ENCODE peak calls at places on chromosomes 3 and 15, in ten cellular contexts. M is kidney epithelial cell, O is fibroblast of pulmonary artery, U is gastrocnemius medialis, K is choroid plexus epithelial cell, R is epithelial cell of esophagus, P is GM12865, W is astrocyte of the spinal cord, J is foreskin fibroblast, D is BJ. E is an unnamed sample.

GRCh38 chr15:51093865-51094605 is 671 bp downstream of the TNFAIP8L3 start:
- DNase-seq in D (no peak), U (no peak), W (peak), O (peak), P (no peak), R (peak), M (no peak), K (peak), J (peak), E (peak)

GRCh38 chr3:177781686-177782161 is 584.4 kb upstream of the TBL1XR1 start:
- DNase-seq in O (peak), U (peak), D (no peak), W (peak), J (peak), K (peak), R (no peak), M (no peak), P (no peak), E (no peak)

GRCh38 chr15:25810631-25811077 is 52.5 kb downstream of the ATP10A start:
- DNase-seq in R (no peak), W (no peak), D (no peak), O (no peak), P (peak), U (no peak), K (no peak), J (no peak), M (peak), E (no peak)

GRCh38 chr15:34760909-34761308 is 6.1 kb upstream of the GJD2 start:
- DNase-seq in O (no peak), J (no peak), U (no peak), P (no peak), W (no peak), R (no peak), M (no peak), K (no peak), D (no peak), E (no peak)

GRCh38 chr15:73716417-73716816 is 32.2 kb downstream of the CD276 start:
- DNase-seq in J (no peak), M (no peak), O (no peak), W (no peak), R (no peak), D (no peak), U (peak), K (no peak), P (no peak), E (no peak)

GRCh38 chr3:37291275-37291700 is 116.9 kb upstream of the LRRFIP2 start:
- DNase-seq in J (peak), U (no peak), K (peak), M (peak), W (peak), D (peak), R (peak), O (peak), P (no peak), E (no peak)

GRCh38 chr15:57560976-57561711 is 30.6 kb upstream of the MYZAP start:
- DNase-seq in P (peak), R (peak), W (peak), K (peak), D (peak), J (peak), M (no peak), U (peak), O (peak), E (peak)

GRCh38 chr15:36925671-36926421 is 174.5 kb downstream of the MEIS2 start:
- DNase-seq in U (no peak), M (no peak), D (no peak), J (no peak), W (no peak), K (no peak), P (no peak), R (no peak), O (no peak), E (no peak)

GRCh38 chr3:194739498-194740284 is 54.0 kb downstream of the FAM43A start:
- DNase-seq in P (no peak), W (no peak), J (no peak), O (peak), M (peak), K (no peak), U (no peak), D (no peak), R (peak), E (no peak)

GRCh38 chr3:109532257-109533216 is 195.2 kb upstream of the DPPA4 start:
- DNase-seq in P (peak), K (peak), O (peak), R (peak), M (no peak), W (peak), J (peak), D (no peak), U (no peak), E (no peak)

GRCh38 chr3:116299646-116300081 is 145.6 kb downstream of the LSAMP start:
- DNase-seq in R (no peak), P (peak), O (no peak), D (no peak), U (no peak), M (peak), J (no peak), K (peak), W (peak), E (no peak)

GRCh38 chr3:107630779-107631178 is 108.0 kb downstream of the BBX start:
- DNase-seq in W (no peak), U (no peak), P (no peak), R (peak), J (no peak), O (no peak), M (no peak), K (no peak), D (no peak), E (no peak)

GRCh38 chr15:58212909-58213526 is 74.8 kb downstream of the AQP9 start:
- DNase-seq in R (peak), D (no peak), P (peak), M (no peak), J (no peak), U (no peak), K (peak), O (peak), W (peak), E (no peak)

GRCh38 chr15:75203017-75203907 is 1.6 kb downstream of the C15orf39 start:
- DNase-seq in P (no peak), M (no peak), W (no peak), K (peak), R (peak), J (no peak), D (no peak), O (peak), U (no peak), E (no peak)

GRCh38 chr3:29349049-29349448 is 68.2 kb downstream of the RBMS3 start:
- DNase-seq in R (no peak), W (no peak), J (no peak), P (no peak), O (no peak), M (no peak), D (no peak), U (no peak), K (no peak), E (no peak)

GRCh38 chr3:152039887-152040286 is 166.4 kb downstream of the SUCNR1 start:
- DNase-seq in J (no peak), D (no peak), W (no peak), U (no peak), O (no peak), K (no peak), R (no peak), M (no peak), P (peak), E (peak)

GRCh38 chr15:70153948-70154439 is 56.3 kb upstream of the TLE3 start:
- DNase-seq in O (no peak), K (no peak), P (no peak), M (no peak), U (no peak), W (no peak), J (no peak), R (no peak), D (no peak), E (no peak)

GRCh38 chr3:139261754-139262632 is 81.8 kb upstream of the MRPS22 start:
- DNase-seq in R (no peak), U (no peak), D (no peak), P (no peak), O (no peak), K (no peak), W (no peak), M (no peak), J (no peak), E (no peak)

GRCh38 chr15:72445426-72445825 is 28.7 kb upstream of the ARIH1 start:
- DNase-seq in W (no peak), K (peak), U (no peak), J (no peak), O (no peak), M (no peak), D (no peak), P (no peak), R (no peak), E (no peak)

GRCh38 chr3:154421067-154421466 is 8.9 kb downstream of the GPR149 start:
- DNase-seq in K (peak), P (no peak), M (no peak), D (no peak), U (no peak), W (no peak), O (peak), R (peak), J (no peak), E (no peak)

GRCh38 chr15:37038716-37039106 is 61.6 kb downstream of the MEIS2 start:
- DNase-seq in K (no peak), R (no peak), M (no peak), U (no peak), J (no peak), D (no peak), W (no peak), P (no peak), O (no peak), E (no peak)

GRCh38 chr3:149245738-149246451 is 24.3 kb upstream of the CP start:
- DNase-seq in O (peak), M (peak), W (peak), J (peak), U (no peak), P (peak), R (peak), K (peak), D (peak), E (peak)

GRCh38 chr15:69607101-69607500 is 154.5 kb downstream of the RPLP1 start:
- DNase-seq in P (no peak), W (no peak), K (peak), U (no peak), R (no peak), J (no peak), D (no peak), M (no peak), O (peak), E (no peak)

GRCh38 chr3:84126160-84126559 is 832.6 kb upstream of the CADM2 start:
- DNase-seq in M (no peak), K (no peak), R (no peak), J (no peak), O (no peak), U (no peak), W (no peak), P (no peak), D (no peak), E (no peak)

GRCh38 chr15:49225572-49226281 is 55.7 kb downstream of the GALK2 start:
- DNase-seq in M (no peak), K (peak), D (no peak), R (peak), W (peak), P (no peak), J (no peak), U (no peak), O (peak), E (no peak)

GRCh38 chr3:62818347-62818746 is 56.9 kb downstream of the CADPS start:
- DNase-seq in D (no peak), P (peak), K (no peak), O (no peak), U (no peak), R (no peak), J (no peak), M (no peak), W (no peak), E (no peak)

GRCh38 chr3:26308454-26308853 is 314.1 kb upstream of the LRRC3B start:
- DNase-seq in W (no peak), P (no peak), J (no peak), K (no peak), R (no peak), U (no peak), M (no peak), O (no peak), D (no peak), E (no peak)

GRCh38 chr3:51974277-51974962 is 444 bp upstream of the ABHD14A start:
- DNase-seq in U (no peak), D (no peak), J (no peak), P (peak), K (no peak), W (no peak), M (no peak), O (no peak), R (no peak), E (no peak)

GRCh38 chr15:77702211-77702957 is 69.7 kb upstream of the LINGO1 start:
- DNase-seq in U (no peak), M (peak), O (peak), D (no peak), K (peak), R (peak), W (peak), P (peak), J (no peak), E (peak)

GRCh38 chr3:12681586-12682371 is 17.9 kb upstream of the RAF1 start:
- DNase-seq in K (peak), P (peak), R (peak), J (peak), U (no peak), M (no peak), D (no peak), W (peak), O (peak), E (no peak)

GRCh38 chr15:90295270-90295648 is 29.8 kb downstream of the NGRN start:
- DNase-seq in O (no peak), M (no peak), P (no peak), D (no peak), K (no peak), U (no peak), R (no peak), W (no peak), J (no peak), E (no peak)

GRCh38 chr3:106880206-106880605 is 497.0 kb upstream of the CCDC54 start:
- DNase-seq in P (no peak), R (no peak), O (no peak), K (no peak), W (no peak), J (no peak), D (no peak), U (no peak), M (no peak), E (no peak)

GRCh38 chr3:171646357-171647133 is 163.7 kb downstream of the PLD1 start:
- DNase-seq in M (peak), R (peak), O (peak), W (peak), U (no peak), P (peak), K (peak), D (peak), J (peak), E (peak)

GRCh38 chr3:131620977-131621376 is 118.2 kb upstream of the MRPL3 start:
- DNase-seq in M (no peak), K (no peak), P (peak), W (no peak), D (no peak), U (no peak), J (no peak), R (no peak), O (no peak), E (peak)

GRCh38 chr15:45812200-45812599 is 177.4 kb downstream of the SQOR start:
- DNase-seq in P (no peak), K (no peak), W (no peak), U (no peak), D (no peak), R (no peak), O (no peak), J (no peak), M (no peak), E (no peak)

GRCh38 chr3:150760431-150761200 is 2.4 kb downstream of the SIAH2 start:
- DNase-seq in O (no peak), M (no peak), K (no peak), R (no peak), U (no peak), J (no peak), W (no peak), D (no peak), P (peak), E (peak)

GRCh38 chr15:87032291-87032690 is 952.6 kb downstream of the AGBL1 start:
- DNase-seq in U (no peak), W (no peak), J (no peak), D (no peak), P (no peak), K (no peak), O (no peak), R (peak), M (no peak), E (no peak)

GRCh38 chr15:87034886-87035285 is 955.2 kb downstream of the AGBL1 start:
- DNase-seq in M (no peak), O (no peak), U (no peak), J (no peak), D (no peak), R (no peak), W (no peak), P (no peak), K (no peak), E (no peak)

GRCh38 chr15:87038404-87038803 is 958.7 kb downstream of the AGBL1 start:
- DNase-seq in K (no peak), D (no peak), J (no peak), W (no peak), O (no peak), P (no peak), M (no peak), U (no peak), R (no peak), E (no peak)

GRCh38 chr15:87031545-87032230 is 952.0 kb downstream of the AGBL1 start:
- DNase-seq in J (no peak), O (no peak), D (no peak), R (peak), U (no peak), W (no peak), P (no peak), M (no peak), K (no peak), E (no peak)

GRCh38 chr15:87033056-87033455 is 953.4 kb downstream of the AGBL1 start:
- DNase-seq in O (peak), P (no peak), J (no peak), D (no peak), M (no peak), W (no peak), K (peak), R (no peak), U (no peak), E (no peak)
- TF ChIP-seq CTCF in O (peak), P (no peak), J (peak), D (peak), M (no peak), W (peak), K (peak), R (no peak), U (no peak), E (no peak)

DNA sequence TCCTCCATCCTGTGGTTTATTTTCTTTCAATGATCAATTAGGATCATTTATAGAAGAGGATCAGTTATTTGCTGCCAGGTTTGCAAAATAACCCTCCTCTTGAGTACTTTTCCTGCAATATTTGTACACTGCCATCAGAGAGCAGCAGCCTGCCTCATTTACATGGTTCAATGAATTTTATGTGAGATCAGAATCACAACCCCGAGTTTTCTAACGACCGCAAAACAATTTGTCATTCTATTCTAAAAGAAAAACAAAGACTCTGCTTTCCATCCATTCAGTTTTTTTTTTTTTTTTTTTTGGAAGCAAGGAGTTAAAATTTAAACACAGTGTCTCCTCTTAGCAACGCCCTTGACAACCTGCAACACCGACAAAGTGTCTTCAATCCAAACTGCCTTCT is 146.9 kb downstream of the RAB11A start:
- DNase-seq in W (no peak), J (no peak), P (no peak), D (no peak), O (no peak), R (no peak), K (no peak), U (no peak), M (peak), E (no peak)
- TF ChIP-seq CTCF in W (no peak), J (no peak), P (no peak), D (no peak), O (no peak), R (no peak), K (no peak), U (no peak), M (peak), E (no peak)

DNA sequence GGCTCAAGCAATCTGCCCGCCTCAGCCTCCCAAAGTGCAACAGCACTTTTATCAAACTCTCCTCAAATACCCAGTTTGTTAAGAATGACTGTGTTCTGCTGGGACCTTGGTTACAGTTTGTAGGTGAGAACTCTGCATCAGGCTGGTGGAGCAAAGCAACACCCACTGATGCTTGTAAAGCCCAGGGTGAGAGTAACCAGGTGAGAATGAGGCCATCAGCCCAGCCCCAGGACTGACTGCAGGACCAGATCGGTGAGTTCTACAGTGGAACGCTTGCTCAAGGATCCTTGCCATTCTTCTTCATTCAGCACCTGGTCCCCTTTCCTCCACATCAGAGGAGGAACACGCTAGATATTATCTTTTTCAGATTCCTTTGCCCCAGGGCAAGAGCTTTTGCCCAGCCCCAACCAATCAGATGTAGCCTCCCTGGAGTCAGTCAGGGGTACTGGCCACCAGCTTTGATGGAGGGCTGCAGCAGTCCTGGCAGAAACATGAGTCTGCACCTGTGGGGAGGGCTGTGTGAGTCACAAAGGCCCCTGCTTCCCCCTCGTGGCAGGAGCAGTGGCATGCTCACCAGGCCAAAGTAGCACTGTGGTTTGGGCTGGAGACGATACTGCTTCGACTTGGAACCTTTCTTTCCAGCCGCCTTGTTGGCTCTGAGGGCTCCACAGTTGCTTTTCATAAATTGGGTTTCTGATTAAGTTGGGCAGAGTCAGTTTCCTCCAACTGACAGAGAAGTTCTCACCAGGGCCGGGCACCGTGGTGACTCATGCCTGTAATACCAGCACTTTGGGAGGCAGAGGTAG is 3.5 kb upstream of the SHISA5 start:
- DNase-seq in J (peak), D (no peak), U (peak), P (peak), O (peak), M (peak), W (peak), R (peak), K (peak), E (peak)
- TF ChIP-seq CTCF in J (peak), D (peak), U (peak), P (peak), O (peak), M (peak), W (peak), R (peak), K (peak), E (peak)

DNA sequence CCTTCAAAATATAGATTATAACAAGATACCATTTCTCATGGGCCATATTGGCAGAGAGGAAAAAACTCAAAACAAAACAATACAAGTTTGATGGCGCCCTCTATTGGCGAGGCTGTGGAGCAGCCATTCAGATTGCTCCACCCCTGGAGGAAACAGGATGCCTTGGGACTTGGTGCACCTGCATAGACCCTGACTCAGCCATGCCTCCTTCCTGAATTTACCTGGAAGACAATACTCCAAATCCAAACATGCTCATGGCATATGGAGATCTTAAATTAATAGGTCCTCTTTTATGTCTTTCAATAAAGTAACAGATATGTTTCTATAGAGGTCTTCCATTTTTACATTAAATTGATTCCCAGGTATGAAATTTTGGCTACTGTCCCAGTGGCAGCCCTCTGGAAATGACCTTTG is 90.0 kb downstream of the APBA2 start:
- DNase-seq in R (peak), J (peak), M (no peak), P (peak), K (peak), W (peak), U (no peak), O (peak), D (no peak), E (peak)
- TF ChIP-seq CTCF in R (peak), J (peak), M (peak), P (peak), K (peak), W (peak), U (peak), O (peak), D (peak), E (peak)

E was measured in GM10248.